ENCODE peak calls at places on chromosomes 4 and X, in nine cellular contexts. N is kidney epithelial cell; X is astrocyte of the spinal cord; T is cardiac muscle cell; S is astrocyte of the cerebellum; M is CD4-positive, CD25-positive, alpha-beta regulatory T cell; C is lower lobe of right lung; J is sigmoid colon; H is SJSA1. Z is an unnamed sample.

GRCh38 chr4:30950737-30951136 is 230.6 kb downstream of the PCDH7 start:
- DNase-seq in H (no peak), N (no peak), S (no peak), T (no peak), J (no peak), M (no peak), X (no peak), C (no peak), Z (peak)

GRCh38 chrX:27890611-27891010 is 82.8 kb downstream of the MAGEB10 start:
- DNase-seq in N (peak), S (peak), C (no peak), H (no peak), X (peak), M (no peak), J (no peak), T (no peak), Z (peak)

GRCh38 chr4:125518281-125518680 is 203.5 kb downstream of the FAT4 start:
- DNase-seq in H (no peak), T (no peak), S (no peak), X (no peak), J (no peak), C (no peak), N (no peak), M (no peak), Z (no peak)

GRCh38 chr4:86856896-86857295 is 7.7 kb upstream of the SLC10A6 start:
- DNase-seq in T (no peak), H (no peak), J (no peak), N (no peak), X (no peak), M (no peak), C (no peak), S (no peak), Z (peak)

GRCh38 chrX:37350034-37350365 is 836 bp downstream of the PRRG1 start:
- DNase-seq in T (no peak), N (no peak), M (no peak), H (peak), S (no peak), J (no peak), C (no peak), X (peak), Z (peak)

GRCh38 chrX:119062750-119063374 is 9.9 kb upstream of the CT47C1 start:
- DNase-seq in N (no peak), C (no peak), X (peak), T (peak), M (no peak), J (no peak), S (no peak), H (no peak), Z (no peak)

GRCh38 chr4:28811025-28811424 is 1909.1 kb upstream of the PCDH7 start:
- DNase-seq in M (no peak), N (no peak), C (no peak), T (no peak), S (no peak), H (no peak), J (no peak), X (no peak), Z (no peak)

GRCh38 chrX:53076671-53077070 is 5.5 kb upstream of the TSPYL2 start:
- DNase-seq in S (no peak), N (no peak), X (no peak), H (no peak), M (no peak), J (no peak), T (no peak), C (no peak), Z (no peak)

GRCh38 chrX:136067946-136068345 is 79.4 kb upstream of the FHL1 start:
- DNase-seq in M (no peak), X (no peak), T (no peak), S (no peak), J (peak), N (no peak), H (no peak), C (no peak), Z (no peak)

GRCh38 chr4:112956458-112956857 is 93.0 kb upstream of the ANK2 start:
- DNase-seq in C (no peak), N (no peak), X (no peak), S (no peak), J (no peak), M (no peak), T (no peak), H (no peak), Z (no peak)

GRCh38 chr4:98092833-98093439 is 50.3 kb downstream of the STPG2 start:
- DNase-seq in H (no peak), C (no peak), J (no peak), T (peak), S (peak), X (peak), M (peak), N (no peak), Z (peak)

GRCh38 chrX:13099121-13099520 is 54.7 kb upstream of the FAM9C start:
- DNase-seq in C (no peak), T (no peak), H (no peak), X (no peak), S (no peak), M (no peak), J (no peak), N (no peak), Z (no peak)

GRCh38 chrX:23898412-23898959 is 9.3 kb downstream of the APOO start:
- DNase-seq in X (peak), C (no peak), N (no peak), H (peak), T (no peak), S (no peak), J (no peak), M (no peak), Z (peak)

GRCh38 chr4:139555705-139556070 is 331 bp downstream of the SETD7 start:
- DNase-seq in S (no peak), X (no peak), J (peak), N (no peak), T (peak), C (peak), H (no peak), M (no peak), Z (peak)

GRCh38 chrX:10007604-10008003 is 40.4 kb downstream of the CLDN34 start:
- DNase-seq in C (no peak), M (no peak), S (no peak), N (no peak), X (no peak), T (no peak), J (no peak), H (no peak), Z (peak)

GRCh38 chr4:1345905-1346780 is 865 bp upstream of the UVSSA start:
- DNase-seq in H (peak), J (peak), S (no peak), X (peak), C (peak), M (peak), N (no peak), T (peak), Z (peak)

GRCh38 chr4:75514949-75515612 is 808 bp downstream of the THAP6 start:
- DNase-seq in N (no peak), M (peak), T (no peak), C (no peak), S (no peak), J (no peak), H (no peak), X (no peak), Z (no peak)

GRCh38 chr4:120869511-120870278 is 52.8 kb downstream of the PRDM5 start:
- DNase-seq in X (no peak), J (no peak), T (no peak), C (no peak), N (no peak), H (no peak), S (no peak), M (no peak), Z (no peak)

GRCh38 chrX:80578518-80579105 is 158.4 kb downstream of the TENT5D start:
- DNase-seq in M (peak), N (peak), T (peak), J (no peak), S (no peak), C (no peak), X (peak), H (no peak), Z (peak)

GRCh38 chrX:9573282-9574106 is 108.6 kb downstream of the TBL1X start:
- DNase-seq in N (no peak), C (no peak), M (no peak), T (no peak), X (no peak), J (no peak), H (no peak), S (no peak), Z (no peak)

GRCh38 chr4:13137400-13137799 is 346.7 kb downstream of the RAB28 start:
- DNase-seq in J (no peak), S (no peak), X (no peak), H (no peak), M (no peak), T (no peak), N (no peak), C (no peak), Z (no peak)

GRCh38 chr4:61254406-61254805 is 54.3 kb downstream of the ADGRL3 start:
- DNase-seq in J (no peak), N (no peak), S (no peak), C (no peak), X (no peak), T (no peak), H (no peak), M (no peak), Z (no peak)

GRCh38 chr4:158121203-158121586 is 51.6 kb downstream of the GASK1B start:
- DNase-seq in M (no peak), J (peak), H (peak), T (no peak), S (peak), N (peak), X (peak), C (no peak), Z (peak)

GRCh38 chr4:22237155-22237751 is 278.6 kb downstream of the ADGRA3 start:
- DNase-seq in S (no peak), H (no peak), C (peak), X (no peak), T (peak), J (no peak), N (no peak), M (peak), Z (no peak)

GRCh38 chr4:83686166-83686565 is 150.3 kb downstream of the GPAT3 start:
- DNase-seq in J (no peak), M (no peak), H (no peak), T (no peak), S (no peak), N (no peak), X (peak), C (no peak), Z (peak)

GRCh38 chrX:28850955-28851354 is 263.7 kb downstream of the IL1RAPL1 start:
- DNase-seq in S (no peak), N (no peak), C (no peak), H (no peak), M (no peak), T (peak), J (no peak), X (no peak), Z (no peak)

GRCh38 chr4:137651128-137651527 is 118.8 kb upstream of the PCDH18 start:
- DNase-seq in N (peak), S (peak), M (no peak), H (peak), C (no peak), X (peak), T (no peak), J (no peak), Z (peak)

DNA sequence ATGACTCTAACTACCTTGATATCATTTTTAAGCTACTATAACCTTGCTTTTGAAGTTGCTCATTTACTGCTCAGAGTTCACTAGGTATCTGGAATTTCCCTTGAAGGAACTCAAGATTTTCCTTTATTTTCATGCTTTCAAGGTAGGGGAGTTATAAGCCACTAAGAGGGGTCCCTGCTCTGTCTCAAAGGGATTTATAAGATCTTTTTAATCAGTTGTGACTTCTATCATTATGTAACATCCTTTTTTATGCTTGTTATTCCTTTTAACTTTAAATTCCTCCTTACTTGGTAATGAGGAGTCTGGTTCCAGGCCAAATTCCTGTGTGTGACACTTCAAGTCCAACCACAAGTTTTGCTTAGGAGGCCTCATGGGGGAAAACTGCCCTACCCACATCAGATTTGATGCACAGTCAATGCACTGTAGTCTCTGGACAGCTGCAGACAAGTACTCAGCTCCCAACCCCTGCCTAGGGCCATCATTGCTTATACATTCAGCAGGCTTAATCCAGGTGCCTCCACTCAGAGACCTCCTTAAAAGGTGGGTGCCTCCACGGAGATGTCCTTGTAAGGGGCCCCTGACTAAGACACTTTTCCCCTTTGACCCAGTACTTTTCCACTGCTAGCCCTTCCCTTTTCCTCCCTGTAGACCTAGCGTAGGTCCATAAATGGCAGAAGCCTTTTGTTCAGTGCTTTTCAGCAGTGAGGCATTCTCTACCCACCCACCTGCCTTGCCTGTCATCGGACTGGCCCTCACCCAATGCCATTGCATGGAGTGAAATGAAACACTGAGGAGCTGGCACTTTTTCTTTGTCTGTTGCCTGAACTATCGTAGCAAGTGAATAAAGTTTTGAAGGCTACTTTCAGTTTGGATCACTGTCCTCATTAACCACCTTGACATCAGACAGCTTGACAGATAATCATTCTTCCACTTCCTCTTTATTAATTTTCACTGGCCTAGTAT is 23.9 kb upstream of the PLK4 start:
- DNase-seq in J (no peak), X (peak), S (peak), N (peak), H (peak), M (no peak), T (no peak), C (no peak), Z (peak)
- H3K4me3 ChIP-seq in J (no peak), X (no peak), S (no peak), N (no peak), H (no peak), M (no peak), T (no peak), C (no peak), Z (no peak)

DNA sequence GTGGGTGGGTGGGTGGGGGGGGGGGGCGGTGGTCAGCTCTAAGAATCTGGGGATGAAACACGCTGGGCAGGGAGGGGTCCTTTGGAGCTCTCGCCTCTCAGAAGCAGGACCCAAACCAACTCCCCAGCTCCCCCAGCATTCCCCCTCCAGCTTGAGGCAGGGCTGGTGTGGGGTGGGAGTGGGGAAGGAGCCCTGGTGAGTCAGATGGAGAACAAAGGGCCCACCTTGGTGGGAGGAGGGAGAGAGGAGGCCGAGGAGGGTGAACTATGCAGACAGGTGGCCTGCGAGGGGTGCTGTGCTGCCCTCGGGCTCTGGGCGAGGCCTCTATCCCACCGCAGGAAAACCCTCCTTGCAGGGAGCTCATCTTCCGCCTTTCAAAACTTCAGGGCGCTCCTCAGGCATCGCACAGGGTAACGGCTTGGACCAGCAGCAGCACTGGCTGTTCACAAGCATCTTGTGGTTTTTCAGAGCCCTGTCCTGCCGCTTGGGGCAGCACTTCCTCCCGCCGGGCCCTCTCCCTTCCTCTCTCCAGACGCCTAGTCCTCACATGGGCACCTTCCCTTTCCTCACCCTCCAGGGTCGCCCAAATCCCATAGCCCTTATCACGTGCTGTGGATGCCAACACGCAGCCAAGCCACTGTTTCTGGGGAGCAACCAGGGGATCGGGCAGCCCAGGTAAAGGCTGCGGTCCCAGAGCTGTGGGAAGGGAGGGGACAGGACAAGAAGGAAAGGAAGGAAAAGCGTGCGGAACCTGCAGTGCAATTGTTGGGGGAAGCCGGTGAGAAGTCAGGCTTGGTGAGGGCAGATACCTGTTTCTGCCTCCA is 34.0 kb upstream of the GRPEL1 start:
- DNase-seq in S (no peak), N (peak), H (peak), J (peak), C (peak), T (peak), M (peak), X (peak), Z (peak)
- H3K4me3 ChIP-seq in S (peak), N (no peak), H (no peak), J (peak), C (peak), T (no peak), M (peak), X (peak), Z (peak)

GRCh38 chr4:102405706-102406510 is 60.6 kb upstream of the SLC39A8 start:
- DNase-seq in N (no peak), S (no peak), H (no peak), X (no peak), J (no peak), T (no peak), C (no peak), M (no peak), Z (no peak)

GRCh38 chr4:102416765-102417164 is 71.5 kb upstream of the SLC39A8 start:
- DNase-seq in M (no peak), T (no peak), S (no peak), J (no peak), C (no peak), N (no peak), H (no peak), X (no peak), Z (no peak)

GRCh38 chr4:102411416-102411815 is 66.1 kb upstream of the SLC39A8 start:
- DNase-seq in M (no peak), X (no peak), H (no peak), T (no peak), N (no peak), S (no peak), J (no peak), C (no peak), Z (no peak)
- H3K4me3 ChIP-seq in M (no peak), X (no peak), H (no peak), T (no peak), N (no peak), S (no peak), J (no peak), C (no peak), Z (no peak)

DNA sequence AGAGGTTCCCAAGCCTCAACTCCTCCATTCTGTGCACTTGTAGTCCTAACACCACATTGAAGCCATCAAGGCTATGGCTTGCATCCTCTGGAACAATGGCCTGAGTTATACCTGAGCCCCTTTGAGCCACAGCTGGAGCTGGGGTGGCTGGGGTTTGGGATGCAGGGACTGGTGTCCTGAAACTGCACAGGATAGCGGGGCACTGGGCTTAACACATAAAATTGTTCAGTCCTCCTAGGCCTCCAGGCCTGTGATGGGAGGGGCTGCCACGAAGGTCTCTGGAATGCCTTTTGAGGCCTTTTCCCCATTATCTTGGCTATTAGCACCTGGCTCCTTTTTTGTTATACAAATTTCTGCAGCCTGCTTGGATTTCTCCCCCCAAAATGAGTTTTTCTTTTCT is 35.5 kb downstream of the CFAP299 start:
- DNase-seq in S (no peak), J (no peak), C (no peak), M (no peak), X (no peak), T (no peak), N (no peak), H (no peak), Z (no peak)
- H3K4me3 ChIP-seq in S (no peak), J (no peak), C (no peak), M (no peak), X (no peak), T (no peak), N (no peak), H (no peak), Z (no peak)

Z was measured in foreskin fibroblast.